ENCODE peak calls at places on chromosome 2, in four cellular contexts. B, Q, S and X are unnamed samples.

GRCh38 chr2:235494716-235495372 is 1.0 kb downstream of the AGAP1 start:
- DNase-seq in S (peak; percentile 56), Q (no peak), B (peak; percentile 60), X (peak; percentile 48)

GRCh38 chr2:216692636-216693413 is 2.5 kb downstream of the IGFBP5 start:
- DNase-seq in Q (peak; percentile 79), S (peak; percentile 81), B (peak; percentile 46), X (peak; percentile 94)

GRCh38 chr2:237644059-237644703 is 16.8 kb downstream of the LRRFIP1 start:
- DNase-seq in B (no peak), Q (no peak), S (no peak), X (no peak)

GRCh38 chr2:164826293-164827243 is 15.1 kb downstream of the COBLL1 start:
- DNase-seq in S (peak; percentile 86), Q (peak; percentile 56), B (peak; percentile 66), X (peak; percentile 32)

GRCh38 chr2:100878000-100878786 is 58.3 kb downstream of the NPAS2 start:
- DNase-seq in S (peak; percentile 27), Q (no peak), B (peak; percentile 32), X (no peak)

GRCh38 chr2:44171018-44171417 is 2.3 kb downstream of the PPM1B start:
- DNase-seq in S (no peak), Q (no peak), B (peak; percentile 41), X (no peak)

GRCh38 chr2:237563816-237564215 is 2.6 kb upstream of the PRLH start:
- DNase-seq in S (no peak), B (peak; percentile 14), Q (no peak), X (no peak)

GRCh38 chr2:6163932-6164331 is 471.7 kb downstream of the SOX11 start:
- DNase-seq in Q (no peak), S (no peak), B (no peak), X (no peak)

GRCh38 chr2:45595724-45596435 is 15.2 kb downstream of the SRBD1 start:
- DNase-seq in B (peak; percentile 56), S (peak; percentile 52), Q (peak; percentile 27), X (no peak)

GRCh38 chr2:234306426-234307173 is 190.3 kb downstream of the ARL4C start:
- DNase-seq in B (no peak), S (no peak), Q (no peak), X (no peak)

GRCh38 chr2:46561731-46562450 is 82.5 kb downstream of the TMEM247 start:
- DNase-seq in Q (no peak), B (no peak), S (no peak), X (no peak)

GRCh38 chr2:186543561-186544131 is 46.2 kb upstream of the ITGAV start:
- DNase-seq in B (peak; percentile 87), Q (no peak), S (no peak), X (no peak)

GRCh38 chr2:182980115-182980514 is 58.1 kb downstream of the NCKAP1 start:
- DNase-seq in S (no peak), Q (no peak), B (peak; percentile 44), X (no peak)

GRCh38 chr2:176189666-176190641 is 1.5 kb downstream of the HOXD1 start:
- DNase-seq in Q (no peak), S (no peak), B (peak; percentile 31), X (no peak)

GRCh38 chr2:28155071-28155470 is 237.6 kb upstream of the FOSL2 start:
- DNase-seq in B (no peak), Q (no peak), S (no peak), X (no peak)

GRCh38 chr2:88603146-88603545 is 24.1 kb downstream of the EIF2AK3 start:
- DNase-seq in S (no peak), B (peak; percentile 54), Q (no peak), X (no peak)

GRCh38 chr2:208488668-208489564 is 82.3 kb downstream of the PTH2R start:
- DNase-seq in Q (no peak), B (no peak), S (no peak), X (no peak)

GRCh38 chr2:226799976-226800940 is 638 bp upstream of the IRS1 start:
- DNase-seq in Q (peak; percentile 56), B (no peak), S (peak; percentile 32), X (no peak)

GRCh38 chr2:183269956-183270355 is 145.7 kb downstream of the NUP35 start:
- DNase-seq in S (no peak), Q (no peak), B (peak; percentile 59), X (no peak)

GRCh38 chr2:216663846-216664245 is 30.6 kb downstream of the IGFBP2 start:
- DNase-seq in Q (no peak), B (no peak), S (no peak), X (no peak)

GRCh38 chr2:8608411-8608954 is 73.4 kb upstream of the ID2 start:
- DNase-seq in Q (no peak), B (no peak), S (no peak), X (no peak)

GRCh38 chr2:39289609-39290008 is 45.8 kb upstream of the CDKL4 start:
- DNase-seq in B (no peak), Q (no peak), S (no peak), X (no peak)

GRCh38 chr2:113064281-113064680 is 3.5 kb upstream of the IL1F10 start:
- DNase-seq in Q (peak; percentile 4), B (no peak), S (no peak), X (no peak)

GRCh38 chr2:225737556-225737955 is 338.0 kb downstream of the NYAP2 start:
- DNase-seq in S (no peak), Q (no peak), B (peak; percentile 82), X (no peak)

GRCh38 chr2:199485732-199486335 is 28.1 kb upstream of the SATB2 start:
- DNase-seq in B (peak; percentile 43), Q (peak; percentile 88), S (peak; percentile 59), X (peak; percentile 82)